ENCODE peak calls at places on chromosomes 7 and 10, in four cellular contexts. F is neural progenitor cell, G is tibial artery, V is spleen. W is an unnamed sample.

GRCh38 chr7:21253740-21254687 is 173.9 kb upstream of the SP4 start:
- DNase-seq in F (peak; percentile 91), G (no peak), V (no peak), W (peak; percentile 79)

GRCh38 chr10:126598009-126598408 is 72.5 kb downstream of the C10orf90 start:
- DNase-seq in F (peak; percentile 66), G (no peak), V (no peak), W (peak; percentile 62)

GRCh38 chr7:42677751-42678231 is 234.1 kb downstream of the C7orf25 start:
- DNase-seq in F (no peak), G (peak; percentile 53), V (no peak), W (no peak)

GRCh38 chr7:68623030-68623429 is 975.2 kb upstream of the AUTS2 start:
- DNase-seq in F (no peak), G (no peak), V (no peak), W (no peak)

GRCh38 chr7:25901658-25902057 is 250.3 kb upstream of the NFE2L3 start:
- DNase-seq in F (no peak), G (no peak), V (no peak), W (no peak)

GRCh38 chr10:116708877-116709276 is 33.5 kb downstream of the HSPA12A start:
- DNase-seq in F (no peak), G (no peak), V (no peak), W (no peak)

GRCh38 chr10:55398463-55398862 is 597.4 kb upstream of the PCDH15 start:
- DNase-seq in F (no peak), G (no peak), V (no peak), W (no peak)

GRCh38 chr7:158829021-158829341 is 328 bp downstream of the ESYT2 start:
- DNase-seq in F (peak; percentile 90), G (peak; percentile 48), V (no peak), W (peak; percentile 64)

GRCh38 chr7:74306737-74307469 is 17.7 kb downstream of the CLIP2 start:
- DNase-seq in F (peak; percentile 50), G (peak; percentile 45), V (no peak), W (no peak)

GRCh38 chr7:111708072-111708471 is 145.8 kb upstream of the IMMP2L start:
- DNase-seq in F (no peak), G (no peak), V (no peak), W (no peak)

GRCh38 chr10:50614444-50615137 is 9.2 kb downstream of the SGMS1 start:
- DNase-seq in F (peak; percentile 31), G (no peak), V (no peak), W (peak; percentile 27)

GRCh38 chr10:129949411-129950335 is 14.4 kb downstream of the EBF3 start:
- DNase-seq in F (peak; percentile 82), G (peak; percentile 63), V (peak; percentile 59), W (peak; percentile 81)

GRCh38 chr10:50417906-50418697 is 166.8 kb upstream of the ASAH2 start:
- DNase-seq in F (peak; percentile 79), G (peak; percentile 60), V (peak; percentile 86), W (peak; percentile 91)

GRCh38 chr10:77637474-77637985 is at the start of gene KCNMA1:
- DNase-seq in F (peak; percentile 68), G (no peak), V (peak; percentile 83), W (no peak)

GRCh38 chr7:101911011-101911799 is 93.8 kb downstream of the CUX1 start:
- DNase-seq in F (peak; percentile 48), G (no peak), V (peak; percentile 66), W (no peak)

GRCh38 chr7:142771353-142771723 is 568 bp downstream of the PRSS2 start:
- DNase-seq in F (no peak), G (no peak), V (no peak), W (no peak)

GRCh38 chr10:77909755-77910375 is 16.7 kb downstream of the DLG5 start:
- DNase-seq in F (peak; percentile 35), G (peak; percentile 36), V (no peak), W (no peak)

GRCh38 chr10:104326991-104327610 is 11.2 kb downstream of the ITPRIP start:
- DNase-seq in F (no peak), G (no peak), V (peak; percentile 71), W (no peak)

GRCh38 chr10:104329754-104330153 is 8.5 kb downstream of the ITPRIP start:
- DNase-seq in F (no peak), G (no peak), V (peak; percentile 19), W (no peak)

GRCh38 chr10:104328636-104328915 is 9.7 kb downstream of the ITPRIP start:
- DNase-seq in F (no peak), G (no peak), V (no peak), W (no peak)

GRCh38 chr10:104328916-104329710 is 9.2 kb downstream of the ITPRIP start:
- DNase-seq in F (peak; percentile 92), G (peak; percentile 85), V (peak; percentile 92), W (peak; percentile 78)

GRCh38 chr10:104327745-104328635 is 10.3 kb downstream of the ITPRIP start:
- DNase-seq in F (peak; percentile 91), G (no peak), V (peak; percentile 79), W (peak; percentile 90)
- H3K4me1 ChIP-seq in F (peaks cover 64% of the 10 kb centered on the region), G (peaks cover 18% of the 10 kb centered on the region), V (peaks cover 100% of the 10 kb centered on the region), W (peaks cover 59% of the 10 kb centered on the region)

GRCh38 chr10:5711637-5712036 is 27.0 kb downstream of the TASOR2 start:
- DNase-seq in F (no peak), G (no peak), V (no peak), W (peak; percentile 13)
- H3K4me3 ChIP-seq in F (no peak overlapping the region), G (no peak overlapping the region), V (peak overlapping the region; percentile 16), W (no peak overlapping the region)

DNA sequence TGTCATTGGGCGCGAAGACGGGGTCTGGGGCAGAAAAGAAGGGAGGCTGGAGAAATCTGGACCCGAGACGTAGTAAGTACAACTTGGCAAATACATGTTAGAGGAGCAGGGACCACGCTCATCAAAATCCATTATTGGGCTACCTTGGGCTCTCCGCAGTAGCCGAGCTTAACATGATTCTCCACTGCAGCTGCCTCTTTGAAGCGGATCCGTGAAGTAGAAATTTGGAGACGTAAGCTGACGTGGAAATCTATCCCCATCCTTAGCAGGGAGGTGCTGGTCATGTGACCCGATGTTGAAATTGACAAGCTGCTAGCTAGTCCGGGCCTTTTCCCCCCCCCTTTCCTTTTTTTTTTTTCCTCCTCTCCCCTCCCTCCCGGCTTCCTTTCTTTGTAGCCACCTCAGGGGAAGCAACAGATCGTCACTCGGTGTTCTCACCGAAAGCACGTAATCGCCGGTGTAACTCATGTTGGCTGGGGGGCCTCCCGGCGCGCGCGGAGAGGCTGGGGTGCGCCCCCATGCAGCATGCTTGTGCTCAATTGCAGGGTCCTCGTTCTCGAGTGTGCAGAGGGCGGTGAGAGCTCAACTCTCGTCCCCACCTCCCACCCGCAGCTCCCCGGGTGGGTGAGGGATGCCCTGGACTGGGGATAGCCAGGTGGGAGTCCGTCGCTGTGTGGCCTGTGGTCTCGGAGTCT is at the start of gene HOXA11:
- DNase-seq in F (no peak), G (peak; percentile 77), V (peak; percentile 63), W (peak; percentile 87)
- H3K4me1 ChIP-seq in F (peaks cover 14% of the 10 kb centered on the region), G (no peaks in the 10 kb centered on the region), V (peaks cover 69% of the 10 kb centered on the region), W (peaks cover 40% of the 10 kb centered on the region)

GRCh38 chr7:22477262-22477661 is 22.7 kb downstream of the STEAP1B start:
- DNase-seq in F (no peak), G (no peak), V (no peak), W (no peak)
- H3K4me3 ChIP-seq in F (no peak overlapping the region), G (no peak overlapping the region), V (no peak overlapping the region), W (no peak overlapping the region)

GRCh38 chr7:86469680-86470295 is 173.9 kb upstream of the GRM3 start:
- DNase-seq in F (peak; percentile 93), G (peak; percentile 40), V (no peak), W (peak; percentile 83)
- H3K4me1 ChIP-seq in F (no peaks in the 10 kb centered on the region), G (no peaks in the 10 kb centered on the region), V (no peaks in the 10 kb centered on the region), W (no peaks in the 10 kb centered on the region)

DNA sequence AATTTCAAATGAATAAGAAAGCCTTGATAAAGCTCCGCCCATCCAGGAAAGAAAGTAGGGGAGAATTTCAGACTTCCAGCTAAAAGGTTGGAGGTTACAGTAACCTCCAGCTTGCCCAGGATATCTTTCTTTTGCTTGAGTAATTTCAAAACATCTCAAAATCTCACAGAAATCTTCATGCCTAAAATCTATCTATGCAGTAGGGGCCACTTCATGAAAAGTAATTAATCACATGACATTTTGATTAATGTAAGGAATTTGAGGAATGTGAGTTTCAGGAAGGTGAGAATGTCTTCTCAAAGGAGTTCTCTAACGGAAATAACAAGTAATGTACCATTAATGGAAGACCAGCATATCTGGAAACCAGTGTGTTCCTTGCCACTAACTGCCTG is 24.3 kb downstream of the TRIL start:
- DNase-seq in F (no peak), G (no peak), V (no peak), W (no peak)
- H3K4me3 ChIP-seq in F (no peak overlapping the region), G (no peak overlapping the region), V (no peak overlapping the region), W (no peak overlapping the region)

DNA sequence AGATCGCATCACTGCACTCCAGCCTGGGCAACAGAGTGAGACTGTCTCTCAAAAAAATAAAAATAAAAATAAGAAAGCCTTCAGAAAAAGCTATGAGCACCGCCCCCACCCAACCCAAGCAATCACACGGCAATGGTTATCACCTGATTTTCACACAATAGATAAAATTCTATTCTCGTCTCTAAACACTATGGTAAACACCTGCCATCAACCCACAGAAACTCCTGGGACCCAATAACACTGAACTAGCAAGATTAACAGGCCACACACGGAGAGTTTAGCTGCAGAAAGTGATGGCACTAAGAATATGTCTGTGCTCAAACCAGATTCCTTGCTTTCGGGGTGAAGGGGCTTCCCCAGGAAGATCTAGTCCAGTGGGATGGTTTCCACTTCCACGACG is 173.8 kb downstream of the DIP2C start:
- DNase-seq in F (no peak), G (no peak), V (no peak), W (no peak)
- H3K4me1 ChIP-seq in F (peaks cover 24% of the 10 kb centered on the region), G (no peaks in the 10 kb centered on the region), V (peaks cover 26% of the 10 kb centered on the region), W (peaks cover 8% of the 10 kb centered on the region)

DNA sequence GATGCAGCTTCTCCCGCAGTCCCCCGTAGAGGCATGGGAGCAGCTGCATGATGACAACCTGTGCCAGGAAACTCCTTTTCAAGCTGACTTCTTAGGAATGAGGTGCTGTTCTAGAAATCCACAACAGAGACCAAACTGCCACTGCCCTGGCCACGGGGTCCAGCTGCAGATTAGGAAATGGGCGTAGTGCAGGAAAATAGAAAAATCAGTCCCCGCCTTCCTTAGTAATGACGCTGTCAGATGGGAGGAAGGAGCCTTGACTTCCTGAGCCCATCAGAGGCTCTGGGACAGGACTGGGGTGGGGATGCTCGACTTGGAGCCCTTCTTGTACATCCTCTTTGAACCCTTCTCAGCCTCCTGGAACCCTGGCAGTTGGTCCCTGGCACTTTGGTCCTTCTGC is 227.8 kb upstream of the GRB10 start:
- DNase-seq in F (no peak), G (no peak), V (no peak), W (no peak)
- H3K4me3 ChIP-seq in F (no peak overlapping the region), G (no peak overlapping the region), V (no peak overlapping the region), W (no peak overlapping the region)

DNA sequence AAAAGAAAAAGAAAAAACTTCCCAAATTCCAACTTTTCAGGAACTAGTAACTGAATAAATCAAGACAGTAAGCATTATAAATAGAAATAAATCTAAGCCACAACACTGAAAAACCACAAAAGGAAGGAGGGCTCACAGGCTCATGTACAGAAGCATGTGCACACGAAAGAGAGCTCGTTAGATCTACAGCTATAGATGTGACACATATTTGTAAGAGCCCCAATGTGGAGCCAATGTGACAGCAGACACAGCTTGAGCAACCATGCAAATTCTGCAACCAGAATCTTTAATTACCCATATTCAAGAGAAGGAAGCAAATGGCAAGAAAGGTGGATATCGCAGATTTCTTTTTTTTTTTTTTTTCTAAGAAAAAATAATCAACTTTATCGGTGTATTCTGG is 94.7 kb downstream of the SORBS1 start:
- DNase-seq in F (no peak), G (no peak), V (no peak), W (no peak)
- H3K4me1 ChIP-seq in F (peaks cover 10% of the 10 kb centered on the region), G (peaks cover 4% of the 10 kb centered on the region), V (peaks cover 8% of the 10 kb centered on the region), W (no peaks in the 10 kb centered on the region)

W was measured in HAP-1.